ENCODE peak calls at places on chromosomes 4 and X, in nine cellular contexts. I, T, D, N, W, S, J, H and M are unnamed samples.

GRCh38 chr4:53855886-53856260 is 208.5 kb downstream of the CHIC2 start:
- DNase-seq in I (no peak), T (no peak), D (no peak), N (no peak), W (no peak), S (no peak), J (no peak), H (no peak), M (no peak)

GRCh38 chr4:4480685-4481393 is 61.0 kb downstream of the STX18 start:
- DNase-seq in I (no peak), T (no peak), D (no peak), N (no peak), W (no peak), S (no peak), J (no peak), H (no peak), M (no peak)

GRCh38 chrX:134419784-134420183 is 40.2 kb upstream of the HPRT1 start:
- DNase-seq in I (no peak), T (no peak), D (no peak), N (no peak), W (no peak), S (no peak), J (no peak), H (no peak), M (no peak)

GRCh38 chr4:7391637-7392437 is 42.9 kb downstream of the PSAPL1 start:
- DNase-seq in I (peak), T (no peak), D (no peak), N (no peak), W (no peak), S (no peak), J (no peak), H (no peak), M (no peak)

GRCh38 chr4:15893967-15894366 is 44.6 kb downstream of the FGFBP1 start:
- DNase-seq in I (no peak), T (peak), D (peak), N (no peak), W (no peak), S (no peak), J (no peak), H (no peak), M (no peak)

GRCh38 chrX:64195862-64196261 is 9.6 kb downstream of the AMER1 start:
- DNase-seq in I (no peak), T (no peak), D (no peak), N (no peak), W (no peak), S (no peak), J (no peak), H (no peak), M (no peak)

GRCh38 chr4:37471971-37472370 is 214.2 kb downstream of the RELL1 start:
- DNase-seq in I (peak), T (no peak), D (no peak), N (no peak), W (no peak), S (no peak), J (no peak), H (no peak), M (no peak)

GRCh38 chr4:153204247-153205027 is at the start of gene TRIM2:
- DNase-seq in I (no peak), T (no peak), D (peak), N (no peak), W (peak), S (no peak), J (peak), H (peak), M (no peak)

GRCh38 chr4:91243132-91243531 is 1060.6 kb upstream of the GRID2 start:
- DNase-seq in I (no peak), T (no peak), D (no peak), N (no peak), W (peak), S (no peak), J (no peak), H (no peak), M (no peak)

GRCh38 chr4:48944659-48945290 is 38.2 kb upstream of the OCIAD2 start:
- DNase-seq in I (no peak), T (no peak), D (no peak), N (no peak), W (no peak), S (peak), J (no peak), H (no peak), M (no peak)

GRCh38 chr4:81135501-81135900 is 79.5 kb downstream of the PRKG2 start:
- DNase-seq in I (no peak), T (no peak), D (no peak), N (no peak), W (no peak), S (no peak), J (no peak), H (no peak), M (no peak)

GRCh38 chrX:110286126-110286525 is 31.8 kb downstream of the AMMECR1 start:
- DNase-seq in I (no peak), T (peak), D (peak), N (no peak), W (no peak), S (no peak), J (no peak), H (no peak), M (no peak)

GRCh38 chr4:8441499-8442091 is 1.0 kb downstream of the TRMT44 start:
- DNase-seq in I (no peak), T (no peak), D (no peak), N (no peak), W (no peak), S (no peak), J (no peak), H (no peak), M (no peak)

GRCh38 chr4:127203561-127204260 is 429.0 kb upstream of the INTU start:
- DNase-seq in I (no peak), T (no peak), D (no peak), N (no peak), W (no peak), S (no peak), J (no peak), H (no peak), M (no peak)

GRCh38 chrX:639151-639550 is 8.6 kb downstream of the SHOX start:
- DNase-seq in I (no peak), T (no peak), D (no peak), N (no peak), W (no peak), S (no peak), J (no peak), H (no peak), M (no peak)

GRCh38 chrX:21745756-21746155 is 12.2 kb downstream of the SMPX start:
- DNase-seq in I (no peak), T (peak), D (no peak), N (no peak), W (peak), S (peak), J (no peak), H (no peak), M (no peak)

GRCh38 chr4:38387348-38387747 is 276.7 kb upstream of the KLF3 start:
- DNase-seq in I (peak), T (no peak), D (no peak), N (no peak), W (peak), S (no peak), J (peak), H (no peak), M (no peak)

GRCh38 chr4:3936184-3936583 is 170.0 kb downstream of the ADRA2C start:
- DNase-seq in I (no peak), T (no peak), D (no peak), N (no peak), W (no peak), S (no peak), J (no peak), H (no peak), M (no peak)

GRCh38 chr4:128812360-128812958 is 3.0 kb downstream of the JADE1 start:
- DNase-seq in I (no peak), T (peak), D (peak), N (peak), W (peak), S (no peak), J (peak), H (no peak), M (no peak)

GRCh38 chrX:150762258-150762867 is 69.2 kb downstream of the MTMR1 start:
- DNase-seq in I (no peak), T (no peak), D (no peak), N (no peak), W (no peak), S (no peak), J (no peak), H (no peak), M (no peak)

GRCh38 chr4:169619518-169619957 is 840 bp upstream of the CLCN3 start:
- DNase-seq in I (peak), T (peak), D (peak), N (peak), W (peak), S (peak), J (peak), H (peak), M (peak)

GRCh38 chrX:40077906-40078305 is 19.9 kb downstream of the BCOR start:
- DNase-seq in I (no peak), T (no peak), D (no peak), N (no peak), W (no peak), S (no peak), J (no peak), H (no peak), M (no peak)

GRCh38 chrX:24423960-24424359 is 41.1 kb upstream of the PDK3 start:
- DNase-seq in I (no peak), T (no peak), D (no peak), N (no peak), W (peak), S (no peak), J (no peak), H (no peak), M (no peak)

GRCh38 chr4:86482851-86483490 is 111.1 kb upstream of the PTPN13 start:
- DNase-seq in I (no peak), T (no peak), D (no peak), N (peak), W (no peak), S (no peak), J (no peak), H (no peak), M (no peak)

GRCh38 chr4:86481429-86481828 is 112.7 kb upstream of the PTPN13 start:
- DNase-seq in I (no peak), T (no peak), D (no peak), N (peak), W (no peak), S (no peak), J (no peak), H (no peak), M (no peak)

GRCh38 chr4:86487738-86488137 is 106.4 kb upstream of the PTPN13 start:
- DNase-seq in I (no peak), T (no peak), D (no peak), N (no peak), W (no peak), S (no peak), J (no peak), H (no peak), M (no peak)

GRCh38 chr4:86484241-86484640 is 109.9 kb upstream of the PTPN13 start:
- DNase-seq in I (no peak), T (no peak), D (no peak), N (no peak), W (no peak), S (no peak), J (no peak), H (no peak), M (no peak)

DNA sequence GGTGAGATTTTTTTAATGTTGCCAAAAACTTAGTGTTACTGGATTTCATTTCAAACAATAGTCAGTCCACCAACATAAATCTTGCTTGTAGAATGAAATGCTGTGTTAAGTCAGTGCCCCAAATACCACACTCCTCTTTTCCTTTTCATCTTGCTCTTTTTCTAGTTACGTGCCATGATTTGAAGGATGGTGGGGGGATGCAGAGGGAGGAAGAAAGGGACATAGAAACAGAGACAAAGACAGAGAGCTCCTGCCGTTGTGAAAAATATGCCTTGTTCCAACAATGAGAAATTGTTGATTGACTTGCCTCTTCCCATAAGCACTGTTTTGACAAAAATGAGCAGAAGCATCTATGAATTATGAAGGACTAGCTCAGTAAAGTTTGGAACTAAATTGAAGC is 111.8 kb upstream of the PTPN13 start:
- DNase-seq in I (no peak), T (no peak), D (no peak), N (no peak), W (no peak), S (no peak), J (no peak), H (no peak), M (no peak)
- H3K27ac ChIP-seq in I (no peak), T (no peak), D (no peak), N (peak), W (no peak), S (no peak), J (no peak), H (no peak), M (no peak)

DNA sequence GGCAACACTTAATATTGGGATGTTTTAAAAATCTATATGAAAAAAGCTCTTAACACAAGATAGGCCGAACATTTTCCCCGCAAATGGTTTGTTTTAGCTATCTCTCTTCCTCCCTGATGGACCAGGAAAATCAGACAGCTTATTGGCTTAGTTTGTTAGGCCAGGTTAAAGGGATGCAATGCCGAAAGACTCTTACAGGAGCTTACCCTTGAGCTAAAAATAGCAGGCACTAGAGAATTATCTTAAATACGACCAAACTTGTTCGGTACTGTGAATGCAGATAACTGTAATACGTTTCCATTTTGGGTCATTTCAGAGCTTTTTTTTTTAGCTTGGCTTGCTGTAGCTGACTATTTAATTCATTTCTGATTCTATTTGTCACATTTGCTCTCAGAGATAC is 23.4 kb downstream of the PPARGC1A start:
- DNase-seq in I (no peak), T (no peak), D (no peak), N (no peak), W (no peak), S (no peak), J (no peak), H (no peak), M (no peak)
- H3K27ac ChIP-seq in I (no peak), T (no peak), D (no peak), N (no peak), W (no peak), S (no peak), J (no peak), H (no peak), M (no peak)

GRCh38 chrX:13123247-13123856 is 78.9 kb upstream of the FAM9C start:
- DNase-seq in I (no peak), T (no peak), D (no peak), N (no peak), W (no peak), S (no peak), J (no peak), H (no peak), M (no peak)
- H3K27ac ChIP-seq in I (peak), T (peak), D (no peak), N (no peak), W (no peak), S (no peak), J (no peak), H (peak), M (peak)

GRCh38 chr4:89276296-89276695 is 31.3 kb downstream of the GPRIN3 start:
- DNase-seq in I (no peak), T (no peak), D (no peak), N (no peak), W (no peak), S (no peak), J (no peak), H (no peak), M (no peak)

GRCh38 chr4:89277412-89277811 is 30.2 kb downstream of the GPRIN3 start:
- DNase-seq in I (no peak), T (no peak), D (no peak), N (no peak), W (no peak), S (no peak), J (no peak), H (no peak), M (no peak)

GRCh38 chr4:89279385-89279784 is 28.2 kb downstream of the GPRIN3 start:
- DNase-seq in I (no peak), T (no peak), D (no peak), N (no peak), W (no peak), S (no peak), J (no peak), H (no peak), M (no peak)

GRCh38 chr4:89273741-89274141 is 33.9 kb downstream of the GPRIN3 start:
- DNase-seq in I (no peak), T (peak), D (no peak), N (no peak), W (no peak), S (no peak), J (no peak), H (no peak), M (no peak)

GRCh38 chr4:89275587-89275986 is 32.0 kb downstream of the GPRIN3 start:
- DNase-seq in I (no peak), T (peak), D (no peak), N (no peak), W (no peak), S (no peak), J (no peak), H (no peak), M (no peak)
- H3K27ac ChIP-seq in I (no peak), T (peak), D (no peak), N (no peak), W (no peak), S (no peak), J (no peak), H (peak), M (no peak)

GRCh38 chr4:139956436-139957107 is 197.4 kb downstream of the MAML3 start:
- DNase-seq in I (no peak), T (no peak), D (no peak), N (no peak), W (no peak), S (no peak), J (peak), H (no peak), M (no peak)
- H3K27ac ChIP-seq in I (peak), T (no peak), D (no peak), N (peak), W (no peak), S (no peak), J (peak), H (no peak), M (no peak)

GRCh38 chr4:87042986-87043820 is 108.4 kb downstream of the AFF1 start:
- DNase-seq in I (no peak), T (no peak), D (no peak), N (no peak), W (no peak), S (no peak), J (no peak), H (no peak), M (no peak)

GRCh38 chr4:87047281-87047798 is 112.5 kb downstream of the AFF1 start:
- DNase-seq in I (no peak), T (no peak), D (no peak), N (no peak), W (peak), S (no peak), J (no peak), H (no peak), M (no peak)

GRCh38 chr4:87046111-87046510 is 111.3 kb downstream of the AFF1 start:
- DNase-seq in I (no peak), T (no peak), D (no peak), N (no peak), W (no peak), S (no peak), J (no peak), H (no peak), M (no peak)

GRCh38 chr4:87044511-87045369 is 109.9 kb downstream of the AFF1 start:
- DNase-seq in I (no peak), T (no peak), D (no peak), N (no peak), W (no peak), S (no peak), J (no peak), H (no peak), M (no peak)

GRCh38 chr4:87045659-87046058 is 110.8 kb downstream of the AFF1 start:
- DNase-seq in I (no peak), T (no peak), D (no peak), N (no peak), W (no peak), S (no peak), J (no peak), H (no peak), M (no peak)
- H3K27ac ChIP-seq in I (peak), T (no peak), D (no peak), N (no peak), W (peak), S (no peak), J (peak), H (peak), M (no peak)

GRCh38 chrX:94288972-94289371 is 615.0 kb downstream of the FAM133A start:
- DNase-seq in I (no peak), T (no peak), D (no peak), N (no peak), W (no peak), S (no peak), J (no peak), H (no peak), M (no peak)
- H3K27ac ChIP-seq in I (no peak), T (no peak), D (no peak), N (no peak), W (no peak), S (no peak), J (no peak), H (no peak), M (no peak)

GRCh38 chrX:119067023-119067739 is 5.6 kb upstream of the CT47C1 start:
- DNase-seq in I (peak), T (peak), D (peak), N (peak), W (peak), S (peak), J (peak), H (peak), M (no peak)

GRCh38 chrX:119069128-119069527 is 3.7 kb upstream of the CT47C1 start:
- DNase-seq in I (no peak), T (no peak), D (no peak), N (no peak), W (no peak), S (no peak), J (no peak), H (no peak), M (no peak)

GRCh38 chrX:119071381-119071780 is 1.4 kb upstream of the CT47C1 start:
- DNase-seq in I (no peak), T (no peak), D (no peak), N (no peak), W (no peak), S (no peak), J (no peak), H (no peak), M (no peak)

GRCh38 chrX:119072771-119073170 is at the start of gene CT47C1:
- DNase-seq in I (no peak), T (no peak), D (no peak), N (no peak), W (no peak), S (no peak), J (no peak), H (no peak), M (no peak)

GRCh38 chrX:119069762-119070161 is 3.0 kb upstream of the CT47C1 start:
- DNase-seq in I (no peak), T (no peak), D (no peak), N (no peak), W (no peak), S (no peak), J (no peak), H (no peak), M (no peak)
- H3K27ac ChIP-seq in I (no peak), T (no peak), D (no peak), N (no peak), W (no peak), S (no peak), J (no peak), H (no peak), M (no peak)

GRCh38 chr4:17535242-17535641 is 20.3 kb downstream of the CLRN2 start:
- DNase-seq in I (no peak), T (no peak), D (no peak), N (no peak), W (no peak), S (no peak), J (no peak), H (no peak), M (no peak)

GRCh38 chr4:17535906-17536305 is 20.9 kb downstream of the CLRN2 start:
- DNase-seq in I (no peak), T (no peak), D (peak), N (no peak), W (no peak), S (no peak), J (no peak), H (no peak), M (no peak)

GRCh38 chr4:17534705-17535104 is 19.7 kb downstream of the CLRN2 start:
- DNase-seq in I (no peak), T (no peak), D (no peak), N (no peak), W (no peak), S (no peak), J (no peak), H (no peak), M (no peak)
- H3K27ac ChIP-seq in I (no peak), T (no peak), D (no peak), N (no peak), W (no peak), S (no peak), J (no peak), H (no peak), M (no peak)

GRCh38 chr4:41609851-41610250 is 71.9 kb downstream of the LIMCH1 start:
- DNase-seq in I (no peak), T (no peak), D (no peak), N (no peak), W (no peak), S (no peak), J (no peak), H (no peak), M (no peak)
- H3K27ac ChIP-seq in I (no peak), T (peak), D (no peak), N (no peak), W (no peak), S (no peak), J (no peak), H (no peak), M (no peak)